ENCODE peak calls at places on chromosome 2, in five cellular contexts. Z, P, W, A and B are unnamed samples.

GRCh38 chr2:127355407-127356008 is 32.3 kb downstream of the MAP3K2 start:
- DNase-seq in W (no peak), A (peak; percentile 42), P (no peak), Z (no peak), B (peak; percentile 49)

GRCh38 chr2:140586379-140586778 is 1544.4 kb downstream of the LRP1B start:
- DNase-seq in A (peak; percentile 5), W (no peak), Z (peak; percentile 13), P (no peak), B (peak; percentile 17)

GRCh38 chr2:9391961-9392695 is 31.2 kb downstream of the ITGB1BP1 start:
- DNase-seq in Z (no peak), A (no peak), W (no peak), P (no peak), B (no peak)

GRCh38 chr2:70986499-70987189 is 8.0 kb downstream of the TEX261 start:
- DNase-seq in W (no peak), Z (no peak), P (no peak), A (no peak), B (no peak)

GRCh38 chr2:172484253-172484652 is 56.9 kb downstream of the ITGA6 start:
- DNase-seq in P (no peak), W (no peak), Z (peak; percentile 28), A (peak; percentile 16), B (peak; percentile 60)

GRCh38 chr2:169966449-169966848 is 139.2 kb downstream of the UBR3 start:
- DNase-seq in Z (no peak), W (no peak), A (no peak), P (no peak), B (no peak)

GRCh38 chr2:82508702-82509101 is 1950.4 kb downstream of the SUCLG1 start:
- DNase-seq in Z (no peak), A (no peak), W (no peak), P (no peak), B (no peak)

GRCh38 chr2:196767101-196767500 is 32.4 kb downstream of the GTF3C3 start:
- DNase-seq in Z (no peak), A (no peak), W (no peak), P (no peak), B (no peak)

GRCh38 chr2:127690696-127691095 is 10.6 kb upstream of the SFT2D3 start:
- DNase-seq in Z (no peak), P (no peak), A (no peak), W (no peak), B (no peak)

GRCh38 chr2:68937346-68938055 is 15.2 kb downstream of the GKN2 start:
- DNase-seq in P (no peak), Z (peak; percentile 26), W (no peak), A (no peak), B (no peak)

GRCh38 chr2:30361751-30362394 is 85.2 kb upstream of the LCLAT1 start:
- DNase-seq in Z (no peak), W (no peak), P (no peak), A (no peak), B (no peak)

GRCh38 chr2:143463717-143464116 is 334.5 kb downstream of the ARHGAP15 start:
- DNase-seq in W (no peak), Z (no peak), P (no peak), A (no peak), B (no peak)

GRCh38 chr2:172672999-172673726 is 62.5 kb upstream of the RAPGEF4 start:
- DNase-seq in A (no peak), Z (no peak), P (peak; percentile 71), W (no peak), B (peak; percentile 48)

GRCh38 chr2:200471324-200471848 is 38.5 kb downstream of the KCTD18 start:
- DNase-seq in W (no peak), P (no peak), Z (no peak), A (peak; percentile 49), B (peak; percentile 67)

GRCh38 chr2:240966906-240967680 is 31.3 kb upstream of the SNED1 start:
- DNase-seq in P (peak; percentile 45), Z (no peak), A (no peak), W (no peak), B (no peak)

GRCh38 chr2:171811229-171811628 is 82.8 kb downstream of the SLC25A12 start:
- DNase-seq in W (peak; percentile 28), P (no peak), Z (peak; percentile 44), A (peak; percentile 42), B (peak; percentile 46)

GRCh38 chr2:150788741-150789140 is 301.3 kb upstream of the RND3 start:
- DNase-seq in W (no peak), Z (peak; percentile 35), A (no peak), P (no peak), B (no peak)

GRCh38 chr2:109494842-109495241 is 118.9 kb downstream of the SEPTIN10 start:
- DNase-seq in W (no peak), P (peak; percentile 64), Z (no peak), A (no peak), B (no peak)

GRCh38 chr2:66849128-66849527 is 414.2 kb downstream of the MEIS1 start:
- DNase-seq in P (no peak), A (no peak), Z (no peak), W (no peak), B (no peak)

GRCh38 chr2:45765847-45766254 is 114.4 kb downstream of the PRKCE start:
- DNase-seq in A (no peak), P (no peak), Z (no peak), W (no peak), B (no peak)

GRCh38 chr2:69770193-69770702 is 28.3 kb downstream of the ANXA4 start:
- DNase-seq in A (no peak), Z (peak; percentile 85), W (peak; percentile 91), P (peak; percentile 51), B (peak; percentile 75)

GRCh38 chr2:16515709-16516108 is 149.9 kb downstream of the CYRIA start:
- DNase-seq in A (no peak), P (no peak), W (no peak), Z (no peak), B (no peak)

GRCh38 chr2:59389240-59389639 is 1148.1 kb upstream of the FANCL start:
- DNase-seq in P (no peak), Z (no peak), A (no peak), W (no peak), B (no peak)

GRCh38 chr2:148814853-148815419 is 60.1 kb upstream of the KIF5C start:
- DNase-seq in Z (no peak), A (no peak), P (no peak), W (no peak), B (no peak)

GRCh38 chr2:231604101-231604684 is 11.5 kb downstream of the TEX44 start:
- DNase-seq in A (peak; percentile 65), Z (no peak), P (no peak), W (no peak), B (no peak)

GRCh38 chr2:40113272-40113671 is 334.2 kb upstream of the THUMPD2 start:
- DNase-seq in W (no peak), Z (peak; percentile 62), P (no peak), A (no peak), B (no peak)

GRCh38 chr2:85385746-85386145 is 24.4 kb downstream of the CAPG start:
- DNase-seq in Z (no peak), A (no peak), P (no peak), W (no peak), B (no peak)

GRCh38 chr2:70643715-70644114 is 90.1 kb upstream of the TGFA start:
- DNase-seq in P (no peak), A (peak; percentile 7), Z (no peak), W (no peak), B (peak; percentile 79)

GRCh38 chr2:47891369-47892337 is 14.6 kb downstream of the FBXO11 start:
- DNase-seq in Z (peak; percentile 63), A (no peak), W (no peak), P (no peak), B (no peak)

GRCh38 chr2:9488583-9489547 is 14.5 kb downstream of the IAH1 start:
- DNase-seq in A (no peak), W (no peak), P (no peak), Z (peak; percentile 35), B (no peak)

GRCh38 chr2:155997538-155997937 is 335.0 kb downstream of the NR4A2 start:
- DNase-seq in A (no peak), W (no peak), Z (no peak), P (no peak), B (no peak)

GRCh38 chr2:148645925-148646559 is 1.5 kb downstream of the EPC2 start:
- DNase-seq in A (peak; percentile 86), P (no peak), W (peak; percentile 81), Z (peak; percentile 91), B (peak; percentile 92)

GRCh38 chr2:40348665-40349064 is 103.2 kb downstream of the SLC8A1 start:
- DNase-seq in Z (peak; percentile 97), P (no peak), W (no peak), A (no peak), B (no peak)